ENCODE peak calls at places on chromosomes 11 and 22, in nine cellular contexts. One of them, this sample, is unnamed. For H3K27me3, the result is how much of the 10 kb centered on the place peaks cover.

GRCh38 chr11:69916806-69917387 is 97.7 kb upstream of the FGF3 start:
- DNase-seq in IMR-90: no peak
- DNase-seq in esophagus squamous epithelium: no peak
- DNase-seq in HCT116: no peak
- DNase-seq in gastrocnemius medialis: no peak
- DNase-seq in kidney epithelial cell: no peak
- DNase-seq in SK-N-SH: no peak
- DNase-seq in cardiac muscle cell: no peak
- DNase-seq in body of pancreas: no peak
- DNase-seq in this sample: no peak

GRCh38 chr11:67632982-67633755 is 3.4 kb upstream of the NUDT8 start:
- DNase-seq in IMR-90: no peak
- DNase-seq in esophagus squamous epithelium: no peak
- DNase-seq in HCT116: no peak
- DNase-seq in gastrocnemius medialis: no peak
- DNase-seq in kidney epithelial cell: no peak
- DNase-seq in SK-N-SH: no peak
- DNase-seq in cardiac muscle cell: no peak
- DNase-seq in body of pancreas: no peak
- DNase-seq in this sample: no peak

GRCh38 chr11:70880416-70880815 is 372.0 kb downstream of the SHANK2 start:
- DNase-seq in IMR-90: no peak
- DNase-seq in esophagus squamous epithelium: no peak
- DNase-seq in HCT116: no peak
- DNase-seq in gastrocnemius medialis: no peak
- DNase-seq in kidney epithelial cell: no peak
- DNase-seq in SK-N-SH: no peak
- DNase-seq in cardiac muscle cell: no peak
- DNase-seq in body of pancreas: no peak
- DNase-seq in this sample: no peak

GRCh38 chr22:31046591-31047226 is 34.4 kb upstream of the SMTN start:
- DNase-seq in IMR-90: peak
- DNase-seq in esophagus squamous epithelium: no peak
- DNase-seq in HCT116: no peak
- DNase-seq in gastrocnemius medialis: peak
- DNase-seq in kidney epithelial cell: no peak
- DNase-seq in SK-N-SH: peak
- DNase-seq in cardiac muscle cell: peak
- DNase-seq in body of pancreas: peak
- DNase-seq in this sample: no peak

GRCh38 chr11:67301951-67302516 is 1.3 kb upstream of the SSH3 start:
- DNase-seq in IMR-90: peak
- DNase-seq in esophagus squamous epithelium: no peak
- DNase-seq in HCT116: no peak
- DNase-seq in gastrocnemius medialis: peak
- DNase-seq in kidney epithelial cell: no peak
- DNase-seq in SK-N-SH: no peak
- DNase-seq in cardiac muscle cell: peak
- DNase-seq in body of pancreas: peak
- DNase-seq in this sample: no peak

GRCh38 chr22:49230194-49230577 is 597.5 kb downstream of the BRD1 start:
- DNase-seq in IMR-90: no peak
- DNase-seq in esophagus squamous epithelium: no peak
- DNase-seq in HCT116: no peak
- DNase-seq in gastrocnemius medialis: no peak
- DNase-seq in kidney epithelial cell: no peak
- DNase-seq in SK-N-SH: no peak
- DNase-seq in cardiac muscle cell: peak
- DNase-seq in body of pancreas: no peak
- DNase-seq in this sample: no peak

GRCh38 chr22:39712938-39713525 is 142.5 kb downstream of the CACNA1I start:
- DNase-seq in IMR-90: no peak
- DNase-seq in esophagus squamous epithelium: no peak
- DNase-seq in HCT116: no peak
- DNase-seq in gastrocnemius medialis: no peak
- DNase-seq in kidney epithelial cell: no peak
- DNase-seq in SK-N-SH: no peak
- DNase-seq in cardiac muscle cell: no peak
- DNase-seq in body of pancreas: no peak
- DNase-seq in this sample: no peak

GRCh38 chr11:123841189-123841588 is 35.0 kb upstream of the OR6M1 start:
- DNase-seq in IMR-90: no peak
- DNase-seq in esophagus squamous epithelium: no peak
- DNase-seq in HCT116: no peak
- DNase-seq in gastrocnemius medialis: no peak
- DNase-seq in kidney epithelial cell: no peak
- DNase-seq in SK-N-SH: no peak
- DNase-seq in cardiac muscle cell: no peak
- DNase-seq in body of pancreas: no peak
- DNase-seq in this sample: no peak

GRCh38 chr11:34585870-34586654 is 34.8 kb upstream of the EHF start:
- DNase-seq in IMR-90: peak
- DNase-seq in esophagus squamous epithelium: no peak
- DNase-seq in HCT116: peak
- DNase-seq in gastrocnemius medialis: no peak
- DNase-seq in kidney epithelial cell: no peak
- DNase-seq in SK-N-SH: peak
- DNase-seq in cardiac muscle cell: peak
- DNase-seq in body of pancreas: no peak
- DNase-seq in this sample: peak

GRCh38 chr11:129215506-129216245 is 23.6 kb upstream of the ARHGAP32 start:
- DNase-seq in IMR-90: no peak
- DNase-seq in esophagus squamous epithelium: no peak
- DNase-seq in HCT116: no peak
- DNase-seq in gastrocnemius medialis: no peak
- DNase-seq in kidney epithelial cell: no peak
- DNase-seq in SK-N-SH: no peak
- DNase-seq in cardiac muscle cell: no peak
- DNase-seq in body of pancreas: no peak
- DNase-seq in this sample: no peak

GRCh38 chr11:85723088-85723487 is 37.1 kb upstream of the CCDC89 start:
- DNase-seq in IMR-90: no peak
- DNase-seq in esophagus squamous epithelium: no peak
- DNase-seq in HCT116: no peak
- DNase-seq in gastrocnemius medialis: no peak
- DNase-seq in kidney epithelial cell: no peak
- DNase-seq in SK-N-SH: no peak
- DNase-seq in cardiac muscle cell: no peak
- DNase-seq in body of pancreas: no peak
- DNase-seq in this sample: no peak

DNA sequence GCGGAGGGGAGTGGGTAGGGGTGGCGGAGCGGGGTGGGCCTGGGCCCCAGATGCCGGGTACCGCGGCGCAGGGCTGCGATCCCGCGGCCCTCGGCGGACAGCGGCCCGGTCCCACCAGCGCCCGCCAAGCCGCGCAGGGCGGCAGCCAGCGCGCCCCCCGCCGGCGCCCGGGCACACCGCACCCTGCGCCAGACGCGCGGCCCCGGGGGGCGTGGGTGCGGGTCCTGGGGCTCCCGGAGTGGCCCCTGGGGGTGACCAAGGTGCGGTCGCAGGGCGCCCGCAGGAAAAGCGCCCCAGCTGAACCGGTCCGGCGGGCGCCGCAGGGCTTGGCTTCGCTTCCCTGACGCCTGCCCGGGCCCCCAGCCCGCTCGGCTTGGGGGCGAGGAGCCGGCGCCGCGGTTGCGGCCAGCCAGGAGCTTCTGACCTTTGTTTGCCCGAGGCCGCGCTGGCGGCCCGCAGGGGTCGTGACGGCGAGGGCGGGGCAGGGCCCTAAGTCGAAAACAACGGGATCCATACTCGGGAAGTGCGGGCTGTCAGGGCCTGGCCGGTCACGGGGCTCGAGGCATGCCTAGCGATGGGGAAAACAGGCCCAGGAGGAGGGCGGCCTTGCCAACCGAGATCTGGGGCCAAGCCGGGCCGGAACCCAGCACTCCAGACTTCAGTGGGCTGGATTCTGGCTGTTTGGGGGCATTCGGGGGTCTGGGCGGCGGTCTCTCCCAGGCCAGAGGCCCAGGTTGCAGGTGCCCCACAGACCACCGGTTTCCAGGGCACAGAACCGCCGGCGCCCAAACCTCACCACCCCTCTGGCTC is 581 bp upstream of the AP5B1 start:
- DNase-seq in IMR-90: no peak
- DNase-seq in esophagus squamous epithelium: no peak
- DNase-seq in HCT116: no peak
- DNase-seq in gastrocnemius medialis: no peak
- DNase-seq in kidney epithelial cell: no peak
- DNase-seq in SK-N-SH: peak
- DNase-seq in cardiac muscle cell: peak
- DNase-seq in body of pancreas: peak
- DNase-seq in this sample: no peak
- H3K4me3 ChIP-seq in IMR-90: peak
- H3K4me3 ChIP-seq in esophagus squamous epithelium: peak
- H3K4me3 ChIP-seq in HCT116: peak
- H3K4me3 ChIP-seq in gastrocnemius medialis: peak
- H3K4me3 ChIP-seq in kidney epithelial cell: peak
- H3K4me3 ChIP-seq in SK-N-SH: peak
- H3K4me3 ChIP-seq in cardiac muscle cell: peak
- H3K4me3 ChIP-seq in body of pancreas: no peak
- H3K4me3 ChIP-seq in this sample: peak

GRCh38 chr11:59283825-59284772 is 71.4 kb upstream of the MPEG1 start:
- DNase-seq in IMR-90: peak
- DNase-seq in esophagus squamous epithelium: no peak
- DNase-seq in HCT116: peak
- DNase-seq in gastrocnemius medialis: no peak
- DNase-seq in kidney epithelial cell: no peak
- DNase-seq in SK-N-SH: no peak
- DNase-seq in cardiac muscle cell: peak
- DNase-seq in body of pancreas: peak
- DNase-seq in this sample: no peak
- TF ChIP-seq CTCF in IMR-90: peak
- TF ChIP-seq CTCF in esophagus squamous epithelium: peak
- TF ChIP-seq CTCF in HCT116: peak
- TF ChIP-seq CTCF in gastrocnemius medialis: peak
- TF ChIP-seq CTCF in kidney epithelial cell: peak
- TF ChIP-seq CTCF in SK-N-SH: peak
- TF ChIP-seq CTCF in cardiac muscle cell: peak
- TF ChIP-seq CTCF in body of pancreas: peak
- TF ChIP-seq CTCF in this sample: peak

DNA sequence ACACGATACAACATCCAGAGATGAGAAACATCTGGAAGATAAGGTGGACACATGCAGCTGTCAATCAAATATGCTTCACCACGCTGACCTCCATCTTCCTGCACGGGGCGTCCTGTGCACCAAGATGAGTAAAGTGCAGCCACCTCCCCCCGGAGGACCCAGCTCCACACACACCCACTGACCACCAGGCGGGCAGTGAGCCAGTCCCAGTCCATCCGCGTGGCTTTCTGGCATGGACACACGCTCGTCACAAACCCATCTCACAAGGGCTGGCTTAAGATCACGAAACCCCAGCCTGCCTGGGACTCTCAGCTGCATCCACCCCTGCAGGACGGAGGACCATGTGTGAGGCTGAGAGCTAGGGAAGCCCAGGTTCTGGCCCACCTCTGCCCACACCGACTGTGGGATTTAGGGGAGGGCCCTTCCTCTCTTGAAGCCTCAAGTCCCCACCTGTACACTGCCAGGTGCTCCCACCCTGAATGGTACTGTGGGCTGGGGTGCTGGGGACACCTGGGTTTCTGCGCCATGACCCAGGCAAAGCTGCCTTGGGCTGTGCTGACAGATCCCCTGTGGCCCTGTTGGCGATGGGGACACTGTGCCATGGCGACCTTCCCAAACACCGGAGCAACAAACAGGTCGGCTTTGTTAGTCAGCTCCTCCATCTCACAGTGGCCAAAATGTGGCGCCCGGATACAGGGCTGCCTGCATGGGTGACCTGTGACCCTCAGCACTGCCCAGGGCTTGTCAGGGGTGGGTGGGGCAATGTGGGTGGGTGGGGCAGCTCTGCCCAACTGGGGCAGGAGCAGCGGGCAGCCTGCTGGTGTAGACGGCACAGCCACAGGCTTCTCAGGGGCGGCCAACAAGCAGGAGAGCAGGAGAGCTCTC is 629.0 kb downstream of the TBC1D22A start:
- DNase-seq in IMR-90: no peak
- DNase-seq in esophagus squamous epithelium: no peak
- DNase-seq in HCT116: no peak
- DNase-seq in gastrocnemius medialis: no peak
- DNase-seq in kidney epithelial cell: no peak
- DNase-seq in SK-N-SH: no peak
- DNase-seq in cardiac muscle cell: no peak
- DNase-seq in body of pancreas: no peak
- DNase-seq in this sample: no peak
- H3K27me3 ChIP-seq in IMR-90: under half
- H3K27me3 ChIP-seq in esophagus squamous epithelium: under half
- H3K27me3 ChIP-seq in HCT116: under half
- H3K27me3 ChIP-seq in gastrocnemius medialis: under half
- H3K27me3 ChIP-seq in kidney epithelial cell: under half
- H3K27me3 ChIP-seq in SK-N-SH: under half
- H3K27me3 ChIP-seq in cardiac muscle cell: under half
- H3K27me3 ChIP-seq in body of pancreas: under half
- H3K27me3 ChIP-seq in this sample: under half

GRCh38 chr11:12531020-12531419 is 143.2 kb upstream of the TEAD1 start:
- DNase-seq in IMR-90: no peak
- DNase-seq in esophagus squamous epithelium: no peak
- DNase-seq in HCT116: no peak
- DNase-seq in gastrocnemius medialis: no peak
- DNase-seq in kidney epithelial cell: no peak
- DNase-seq in SK-N-SH: peak
- DNase-seq in cardiac muscle cell: no peak
- DNase-seq in body of pancreas: no peak
- DNase-seq in this sample: no peak

GRCh38 chr11:12531681-12532080 is 142.5 kb upstream of the TEAD1 start:
- DNase-seq in IMR-90: peak
- DNase-seq in esophagus squamous epithelium: no peak
- DNase-seq in HCT116: no peak
- DNase-seq in gastrocnemius medialis: no peak
- DNase-seq in kidney epithelial cell: no peak
- DNase-seq in SK-N-SH: no peak
- DNase-seq in cardiac muscle cell: no peak
- DNase-seq in body of pancreas: no peak
- DNase-seq in this sample: no peak

GRCh38 chr11:12535321-12535720 is 138.9 kb upstream of the TEAD1 start:
- DNase-seq in IMR-90: no peak
- DNase-seq in esophagus squamous epithelium: no peak
- DNase-seq in HCT116: no peak
- DNase-seq in gastrocnemius medialis: no peak
- DNase-seq in kidney epithelial cell: no peak
- DNase-seq in SK-N-SH: no peak
- DNase-seq in cardiac muscle cell: no peak
- DNase-seq in body of pancreas: no peak
- DNase-seq in this sample: no peak

GRCh38 chr11:12534549-12534948 is 139.7 kb upstream of the TEAD1 start:
- DNase-seq in IMR-90: no peak
- DNase-seq in esophagus squamous epithelium: no peak
- DNase-seq in HCT116: no peak
- DNase-seq in gastrocnemius medialis: no peak
- DNase-seq in kidney epithelial cell: no peak
- DNase-seq in SK-N-SH: no peak
- DNase-seq in cardiac muscle cell: no peak
- DNase-seq in body of pancreas: no peak
- DNase-seq in this sample: no peak

DNA sequence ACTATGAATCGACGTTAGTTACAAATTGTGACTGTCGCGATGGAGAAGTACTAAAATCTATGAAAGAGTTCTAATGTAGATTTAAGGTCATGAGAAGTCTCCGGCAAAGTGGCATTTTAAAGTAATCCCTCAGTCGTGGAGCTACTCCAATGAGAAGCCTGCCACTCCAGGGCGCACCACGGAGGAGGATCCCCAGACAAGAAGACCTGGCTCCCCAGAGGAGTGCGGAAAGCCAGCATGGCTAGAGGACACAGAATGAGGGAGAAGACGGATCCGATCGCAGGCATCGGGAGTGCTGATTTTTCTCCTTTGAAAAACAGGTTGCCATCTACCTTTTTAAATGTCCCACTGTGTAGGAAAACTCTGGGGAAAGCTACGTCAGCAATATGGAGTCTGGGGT is 141.6 kb upstream of the TEAD1 start:
- DNase-seq in IMR-90: no peak
- DNase-seq in esophagus squamous epithelium: no peak
- DNase-seq in HCT116: no peak
- DNase-seq in gastrocnemius medialis: no peak
- DNase-seq in kidney epithelial cell: no peak
- DNase-seq in SK-N-SH: no peak
- DNase-seq in cardiac muscle cell: no peak
- DNase-seq in body of pancreas: no peak
- DNase-seq in this sample: no peak
- H3K4me3 ChIP-seq in IMR-90: no peak
- H3K4me3 ChIP-seq in esophagus squamous epithelium: no peak
- H3K4me3 ChIP-seq in HCT116: no peak
- H3K4me3 ChIP-seq in gastrocnemius medialis: no peak
- H3K4me3 ChIP-seq in kidney epithelial cell: no peak
- H3K4me3 ChIP-seq in SK-N-SH: no peak
- H3K4me3 ChIP-seq in cardiac muscle cell: no peak
- H3K4me3 ChIP-seq in body of pancreas: no peak
- H3K4me3 ChIP-seq in this sample: no peak

This sample was measured in GM06990.